ENCODE peak calls at places on chromosomes 3 and 15, in four cellular contexts. V is mammary epithelial cell, K is sigmoid colon, J is psoas muscle. W is an unnamed sample.
A peak's percentile ranks its signal among the peaks of the same experiment; 100 is the strongest.

GRCh38 chr3:143672396-143673165 is 175.7 kb downstream of the SLC9A9 start:
- DNase-seq in J (no peak), K (no peak), V (no peak), W (no peak)

GRCh38 chr3:57127849-57128566 is 37.1 kb downstream of the IL17RD start:
- DNase-seq in V (no peak), J (no peak), K (no peak), W (peak; percentile 11)

GRCh38 chr15:59276225-59277178 is 69.9 kb downstream of the LDHAL6B start:
- DNase-seq in J (no peak), V (peak; percentile 92), K (no peak), W (no peak)

GRCh38 chr3:187709155-187709554 is 6.8 kb upstream of the RTP2 start:
- DNase-seq in K (no peak), J (no peak), V (no peak), W (no peak)

GRCh38 chr3:43153189-43154083 is 47.6 kb upstream of the POMGNT2 start:
- DNase-seq in J (peak; percentile 81), K (peak; percentile 89), V (no peak), W (peak; percentile 90)

GRCh38 chr15:87826119-87826730 is 430.3 kb downstream of the NTRK3 start:
- DNase-seq in J (no peak), V (no peak), K (no peak), W (no peak)

GRCh38 chr3:124281453-124282316 is 289.8 kb upstream of the ROPN1 start:
- DNase-seq in J (no peak), V (peak; percentile 41), K (no peak), W (peak; percentile 69)

GRCh38 chr3:195877136-195877715 is 31.1 kb downstream of the TNK2 start:
- DNase-seq in V (no peak), J (no peak), K (no peak), W (no peak)

GRCh38 chr3:177724020-177724638 is 526.8 kb upstream of the TBL1XR1 start:
- DNase-seq in K (peak; percentile 89), V (no peak), J (peak; percentile 72), W (peak; percentile 64)

GRCh38 chr3:157373783-157374182 is 62.9 kb upstream of the PTX3 start:
- DNase-seq in J (no peak), V (no peak), K (no peak), W (peak; percentile 48)

GRCh38 chr3:191499307-191500125 is 38.6 kb downstream of the PYDC2 start:
- DNase-seq in V (peak; percentile 65), K (peak; percentile 59), J (peak; percentile 35), W (peak; percentile 61)

GRCh38 chr3:170043506-170043905 is 5.7 kb downstream of the GPR160 start:
- DNase-seq in J (no peak), K (no peak), V (no peak), W (no peak)

GRCh38 chr15:75062706-75063105 is 39.3 kb downstream of the PPCDC start:
- DNase-seq in K (no peak), V (no peak), J (no peak), W (no peak)

GRCh38 chr15:33671456-33671855 is 296.8 kb upstream of the CHRM5 start:
- DNase-seq in K (no peak), V (no peak), J (no peak), W (no peak)

GRCh38 chr15:29312387-29312786 is 42.8 kb upstream of the NSMCE3 start:
- DNase-seq in V (peak; percentile 16), K (no peak), J (no peak), W (peak; percentile 76)

GRCh38 chr3:112472676-112473075 is 26.6 kb downstream of the BTLA start:
- DNase-seq in K (no peak), V (no peak), J (no peak), W (no peak)

GRCh38 chr15:79916424-79916823 is 19.6 kb upstream of the MTHFS start:
- DNase-seq in V (no peak), K (no peak), J (no peak), W (no peak)

GRCh38 chr3:83877909-83878308 is 1080.9 kb upstream of the CADM2 start:
- DNase-seq in V (no peak), J (no peak), K (no peak), W (no peak)

GRCh38 chr3:183446838-183447205 is 18.4 kb upstream of the MCF2L2 start:
- DNase-seq in K (no peak), J (no peak), V (no peak), W (no peak)

GRCh38 chr3:178623666-178624255 is 87.5 kb downstream of the KCNMB2 start:
- DNase-seq in J (no peak), V (no peak), K (no peak), W (no peak)

GRCh38 chr3:77303943-77304778 is 264.3 kb downstream of the ROBO2 start:
- DNase-seq in K (no peak), J (no peak), V (no peak), W (no peak)

GRCh38 chr3:132256984-132257383 is 60.2 kb upstream of the ACP3 start:
- DNase-seq in K (no peak), J (no peak), V (peak; percentile 37), W (peak; percentile 80)

GRCh38 chr3:63968612-63969350 is 54.5 kb downstream of the PSMD6 start:
- DNase-seq in K (no peak), V (peak; percentile 26), J (no peak), W (no peak)

GRCh38 chr15:94526071-94526689 is 294.8 kb downstream of the MCTP2 start:
- DNase-seq in K (no peak), V (peak; percentile 2), J (no peak), W (no peak)
- TF ChIP-seq CTCF in K (no peak), V (peak; percentile 52), J (no peak), W (no peak)

GRCh38 chr3:198048445-198048844 is 88.4 kb downstream of the LMLN start:
- DNase-seq in V (no peak), J (no peak), K (no peak), W (no peak)
- TF ChIP-seq CTCF in V (no peak), J (no peak), K (no peak), W (no peak)

DNA sequence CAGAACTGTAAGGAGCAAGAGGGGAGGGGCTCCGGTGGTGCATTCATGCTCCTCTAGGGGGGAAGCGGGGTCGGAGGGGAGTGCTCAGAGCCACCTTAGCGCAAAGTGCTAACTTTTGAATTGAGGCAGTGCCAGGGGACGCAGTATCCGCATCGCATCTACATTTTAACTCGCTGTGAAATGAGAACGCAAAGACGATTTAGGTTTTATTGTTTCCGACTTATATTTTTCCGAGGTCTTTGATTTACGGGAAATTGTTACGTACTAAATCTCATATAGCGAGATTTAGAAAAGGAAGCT is 212 bp downstream of the TCAIM start:
- DNase-seq in J (no peak), K (no peak), V (no peak), W (no peak)
- TF ChIP-seq CTCF in J (no peak), K (no peak), V (no peak), W (no peak)

GRCh38 chr3:53642211-53642610 is 147.8 kb downstream of the CACNA1D start:
- DNase-seq in K (no peak), V (no peak), J (no peak), W (no peak)
- TF ChIP-seq CTCF in K (no peak), V (no peak), J (no peak), W (no peak)